ENCODE peak calls at places on chromosomes 5 and 9, in seven cellular contexts. One of them, this sample, is unnamed.

GRCh38 chr5:71771191-71771590 is 52.1 kb downstream of the CARTPT start:
- ATAC-seq in heart right ventricle: no peak
- ATAC-seq in upper lobe of left lung: no peak
- ATAC-seq in stimulated activated effector memory CD8-positive, alpha-beta T cell treated with anti-CD3 and anti-CD28 coated beads, Interleukin-12 subunit alpha, Interleukin-12 subunit beta, amount 100 ng/mL, for 72 hours: no peak
- ATAC-seq in left cardiac atrium: no peak
- ATAC-seq in CD4-positive, CD25-positive, alpha-beta regulatory T cell: no peak
- ATAC-seq in foreskin keratinocyte: no peak
- ATAC-seq in this sample: no peak

GRCh38 chr9:71944754-71945409 is 33.4 kb downstream of the C9orf85 start:
- ATAC-seq in CD4-positive, CD25-positive, alpha-beta regulatory T cell: no peak
- ATAC-seq in heart right ventricle: no peak
- ATAC-seq in stimulated activated effector memory CD8-positive, alpha-beta T cell treated with anti-CD3 and anti-CD28 coated beads, Interleukin-12 subunit alpha, Interleukin-12 subunit beta, amount 100 ng/mL, for 72 hours: no peak
- ATAC-seq in left cardiac atrium: no peak
- ATAC-seq in upper lobe of left lung: no peak
- ATAC-seq in foreskin keratinocyte: peak
- ATAC-seq in this sample: no peak

GRCh38 chr5:79736528-79737514 is 47.2 kb downstream of the CMYA5 start:
- ATAC-seq in CD4-positive, CD25-positive, alpha-beta regulatory T cell: peak
- ATAC-seq in stimulated activated effector memory CD8-positive, alpha-beta T cell treated with anti-CD3 and anti-CD28 coated beads, Interleukin-12 subunit alpha, Interleukin-12 subunit beta, amount 100 ng/mL, for 72 hours: peak
- ATAC-seq in heart right ventricle: no peak
- ATAC-seq in left cardiac atrium: no peak
- ATAC-seq in upper lobe of left lung: no peak
- ATAC-seq in foreskin keratinocyte: no peak
- ATAC-seq in this sample: no peak

GRCh38 chr5:42587056-42587723 is 164.0 kb downstream of the GHR start:
- ATAC-seq in foreskin keratinocyte: no peak
- ATAC-seq in CD4-positive, CD25-positive, alpha-beta regulatory T cell: no peak
- ATAC-seq in left cardiac atrium: no peak
- ATAC-seq in stimulated activated effector memory CD8-positive, alpha-beta T cell treated with anti-CD3 and anti-CD28 coated beads, Interleukin-12 subunit alpha, Interleukin-12 subunit beta, amount 100 ng/mL, for 72 hours: no peak
- ATAC-seq in upper lobe of left lung: no peak
- ATAC-seq in heart right ventricle: no peak
- ATAC-seq in this sample: no peak

GRCh38 chr9:135291165-135291564 is 188.4 kb upstream of the PPP1R26 start:
- ATAC-seq in left cardiac atrium: no peak
- ATAC-seq in foreskin keratinocyte: no peak
- ATAC-seq in CD4-positive, CD25-positive, alpha-beta regulatory T cell: no peak
- ATAC-seq in heart right ventricle: no peak
- ATAC-seq in upper lobe of left lung: no peak
- ATAC-seq in stimulated activated effector memory CD8-positive, alpha-beta T cell treated with anti-CD3 and anti-CD28 coated beads, Interleukin-12 subunit alpha, Interleukin-12 subunit beta, amount 100 ng/mL, for 72 hours: no peak
- ATAC-seq in this sample: no peak

GRCh38 chr9:5336683-5337082 is 3.0 kb downstream of the RLN1 start:
- ATAC-seq in stimulated activated effector memory CD8-positive, alpha-beta T cell treated with anti-CD3 and anti-CD28 coated beads, Interleukin-12 subunit alpha, Interleukin-12 subunit beta, amount 100 ng/mL, for 72 hours: no peak
- ATAC-seq in heart right ventricle: no peak
- ATAC-seq in left cardiac atrium: no peak
- ATAC-seq in CD4-positive, CD25-positive, alpha-beta regulatory T cell: peak
- ATAC-seq in upper lobe of left lung: no peak
- ATAC-seq in foreskin keratinocyte: no peak
- ATAC-seq in this sample: no peak

GRCh38 chr9:126722922-126723806 is 81.7 kb upstream of the ZBTB43 start:
- ATAC-seq in heart right ventricle: peak
- ATAC-seq in left cardiac atrium: peak
- ATAC-seq in CD4-positive, CD25-positive, alpha-beta regulatory T cell: peak
- ATAC-seq in foreskin keratinocyte: peak
- ATAC-seq in stimulated activated effector memory CD8-positive, alpha-beta T cell treated with anti-CD3 and anti-CD28 coated beads, Interleukin-12 subunit alpha, Interleukin-12 subunit beta, amount 100 ng/mL, for 72 hours: peak
- ATAC-seq in upper lobe of left lung: peak
- ATAC-seq in this sample: peak

GRCh38 chr5:159084053-159084452 is 15.7 kb downstream of the EBF1 start:
- ATAC-seq in foreskin keratinocyte: no peak
- ATAC-seq in upper lobe of left lung: no peak
- ATAC-seq in heart right ventricle: no peak
- ATAC-seq in CD4-positive, CD25-positive, alpha-beta regulatory T cell: no peak
- ATAC-seq in stimulated activated effector memory CD8-positive, alpha-beta T cell treated with anti-CD3 and anti-CD28 coated beads, Interleukin-12 subunit alpha, Interleukin-12 subunit beta, amount 100 ng/mL, for 72 hours: no peak
- ATAC-seq in left cardiac atrium: no peak
- ATAC-seq in this sample: no peak

GRCh38 chr9:79565245-79565644 is 6.5 kb upstream of the TLE4 start:
- ATAC-seq in heart right ventricle: no peak
- ATAC-seq in CD4-positive, CD25-positive, alpha-beta regulatory T cell: no peak
- ATAC-seq in left cardiac atrium: no peak
- ATAC-seq in upper lobe of left lung: no peak
- ATAC-seq in foreskin keratinocyte: peak
- ATAC-seq in stimulated activated effector memory CD8-positive, alpha-beta T cell treated with anti-CD3 and anti-CD28 coated beads, Interleukin-12 subunit alpha, Interleukin-12 subunit beta, amount 100 ng/mL, for 72 hours: peak
- ATAC-seq in this sample: no peak

GRCh38 chr5:156181656-156182055 is 145.3 kb upstream of the SGCD start:
- ATAC-seq in foreskin keratinocyte: no peak
- ATAC-seq in heart right ventricle: no peak
- ATAC-seq in stimulated activated effector memory CD8-positive, alpha-beta T cell treated with anti-CD3 and anti-CD28 coated beads, Interleukin-12 subunit alpha, Interleukin-12 subunit beta, amount 100 ng/mL, for 72 hours: no peak
- ATAC-seq in upper lobe of left lung: no peak
- ATAC-seq in CD4-positive, CD25-positive, alpha-beta regulatory T cell: no peak
- ATAC-seq in left cardiac atrium: no peak
- ATAC-seq in this sample: no peak

GRCh38 chr5:54455413-54456157 is at the start of gene HSPB3:
- ATAC-seq in stimulated activated effector memory CD8-positive, alpha-beta T cell treated with anti-CD3 and anti-CD28 coated beads, Interleukin-12 subunit alpha, Interleukin-12 subunit beta, amount 100 ng/mL, for 72 hours: no peak
- ATAC-seq in foreskin keratinocyte: peak
- ATAC-seq in left cardiac atrium: peak
- ATAC-seq in heart right ventricle: peak
- ATAC-seq in CD4-positive, CD25-positive, alpha-beta regulatory T cell: no peak
- ATAC-seq in upper lobe of left lung: peak
- ATAC-seq in this sample: peak

GRCh38 chr9:37128051-37128450 is 7.7 kb downstream of the ZCCHC7 start:
- ATAC-seq in left cardiac atrium: no peak
- ATAC-seq in heart right ventricle: no peak
- ATAC-seq in CD4-positive, CD25-positive, alpha-beta regulatory T cell: no peak
- ATAC-seq in foreskin keratinocyte: no peak
- ATAC-seq in upper lobe of left lung: no peak
- ATAC-seq in stimulated activated effector memory CD8-positive, alpha-beta T cell treated with anti-CD3 and anti-CD28 coated beads, Interleukin-12 subunit alpha, Interleukin-12 subunit beta, amount 100 ng/mL, for 72 hours: no peak
- ATAC-seq in this sample: no peak

GRCh38 chr5:65068410-65068809 is 299.7 kb downstream of the CWC27 start:
- ATAC-seq in CD4-positive, CD25-positive, alpha-beta regulatory T cell: peak
- ATAC-seq in foreskin keratinocyte: no peak
- ATAC-seq in heart right ventricle: no peak
- ATAC-seq in upper lobe of left lung: no peak
- ATAC-seq in stimulated activated effector memory CD8-positive, alpha-beta T cell treated with anti-CD3 and anti-CD28 coated beads, Interleukin-12 subunit alpha, Interleukin-12 subunit beta, amount 100 ng/mL, for 72 hours: no peak
- ATAC-seq in left cardiac atrium: no peak
- ATAC-seq in this sample: no peak

GRCh38 chr5:95583992-95584391 is 29.1 kb downstream of the ARSK start:
- ATAC-seq in upper lobe of left lung: no peak
- ATAC-seq in foreskin keratinocyte: peak
- ATAC-seq in heart right ventricle: no peak
- ATAC-seq in left cardiac atrium: no peak
- ATAC-seq in CD4-positive, CD25-positive, alpha-beta regulatory T cell: no peak
- ATAC-seq in stimulated activated effector memory CD8-positive, alpha-beta T cell treated with anti-CD3 and anti-CD28 coated beads, Interleukin-12 subunit alpha, Interleukin-12 subunit beta, amount 100 ng/mL, for 72 hours: no peak
- ATAC-seq in this sample: no peak

GRCh38 chr9:93209576-93210323 is 25.8 kb downstream of the WNK2 start:
- ATAC-seq in left cardiac atrium: no peak
- ATAC-seq in heart right ventricle: no peak
- ATAC-seq in upper lobe of left lung: no peak
- ATAC-seq in CD4-positive, CD25-positive, alpha-beta regulatory T cell: no peak
- ATAC-seq in foreskin keratinocyte: no peak
- ATAC-seq in stimulated activated effector memory CD8-positive, alpha-beta T cell treated with anti-CD3 and anti-CD28 coated beads, Interleukin-12 subunit alpha, Interleukin-12 subunit beta, amount 100 ng/mL, for 72 hours: no peak
- ATAC-seq in this sample: no peak

GRCh38 chr5:125054106-125054505 is 307.7 kb upstream of the ZNF608 start:
- ATAC-seq in foreskin keratinocyte: peak
- ATAC-seq in heart right ventricle: no peak
- ATAC-seq in left cardiac atrium: no peak
- ATAC-seq in stimulated activated effector memory CD8-positive, alpha-beta T cell treated with anti-CD3 and anti-CD28 coated beads, Interleukin-12 subunit alpha, Interleukin-12 subunit beta, amount 100 ng/mL, for 72 hours: no peak
- ATAC-seq in CD4-positive, CD25-positive, alpha-beta regulatory T cell: no peak
- ATAC-seq in upper lobe of left lung: no peak
- ATAC-seq in this sample: no peak

GRCh38 chr9:16090907-16091629 is 538.2 kb downstream of the CCDC171 start:
- ATAC-seq in upper lobe of left lung: peak
- ATAC-seq in stimulated activated effector memory CD8-positive, alpha-beta T cell treated with anti-CD3 and anti-CD28 coated beads, Interleukin-12 subunit alpha, Interleukin-12 subunit beta, amount 100 ng/mL, for 72 hours: no peak
- ATAC-seq in CD4-positive, CD25-positive, alpha-beta regulatory T cell: no peak
- ATAC-seq in heart right ventricle: no peak
- ATAC-seq in left cardiac atrium: no peak
- ATAC-seq in foreskin keratinocyte: no peak
- ATAC-seq in this sample: no peak

GRCh38 chr9:117083440-117083984 is 331.3 kb downstream of the ASTN2 start:
- ATAC-seq in left cardiac atrium: no peak
- ATAC-seq in heart right ventricle: no peak
- ATAC-seq in CD4-positive, CD25-positive, alpha-beta regulatory T cell: no peak
- ATAC-seq in stimulated activated effector memory CD8-positive, alpha-beta T cell treated with anti-CD3 and anti-CD28 coated beads, Interleukin-12 subunit alpha, Interleukin-12 subunit beta, amount 100 ng/mL, for 72 hours: no peak
- ATAC-seq in upper lobe of left lung: no peak
- ATAC-seq in foreskin keratinocyte: no peak
- ATAC-seq in this sample: no peak

GRCh38 chr9:99060621-99061020 is 44.3 kb upstream of the TGFBR1 start:
- ATAC-seq in left cardiac atrium: no peak
- ATAC-seq in foreskin keratinocyte: no peak
- ATAC-seq in upper lobe of left lung: no peak
- ATAC-seq in CD4-positive, CD25-positive, alpha-beta regulatory T cell: no peak
- ATAC-seq in heart right ventricle: no peak
- ATAC-seq in stimulated activated effector memory CD8-positive, alpha-beta T cell treated with anti-CD3 and anti-CD28 coated beads, Interleukin-12 subunit alpha, Interleukin-12 subunit beta, amount 100 ng/mL, for 72 hours: no peak
- ATAC-seq in this sample: no peak

GRCh38 chr5:146016764-146017484 is 80.5 kb downstream of the SH3RF2 start:
- ATAC-seq in upper lobe of left lung: no peak
- ATAC-seq in CD4-positive, CD25-positive, alpha-beta regulatory T cell: no peak
- ATAC-seq in heart right ventricle: peak
- ATAC-seq in left cardiac atrium: no peak
- ATAC-seq in stimulated activated effector memory CD8-positive, alpha-beta T cell treated with anti-CD3 and anti-CD28 coated beads, Interleukin-12 subunit alpha, Interleukin-12 subunit beta, amount 100 ng/mL, for 72 hours: no peak
- ATAC-seq in foreskin keratinocyte: no peak
- ATAC-seq in this sample: no peak

GRCh38 chr9:75083188-75083976 is 4.6 kb downstream of the NMRK1 start:
- ATAC-seq in stimulated activated effector memory CD8-positive, alpha-beta T cell treated with anti-CD3 and anti-CD28 coated beads, Interleukin-12 subunit alpha, Interleukin-12 subunit beta, amount 100 ng/mL, for 72 hours: peak
- ATAC-seq in heart right ventricle: no peak
- ATAC-seq in CD4-positive, CD25-positive, alpha-beta regulatory T cell: no peak
- ATAC-seq in upper lobe of left lung: no peak
- ATAC-seq in left cardiac atrium: peak
- ATAC-seq in foreskin keratinocyte: peak
- ATAC-seq in this sample: no peak

GRCh38 chr9:94140418-94140780 is 56.1 kb downstream of the PTPDC1 start:
- ATAC-seq in stimulated activated effector memory CD8-positive, alpha-beta T cell treated with anti-CD3 and anti-CD28 coated beads, Interleukin-12 subunit alpha, Interleukin-12 subunit beta, amount 100 ng/mL, for 72 hours: no peak
- ATAC-seq in CD4-positive, CD25-positive, alpha-beta regulatory T cell: no peak
- ATAC-seq in foreskin keratinocyte: peak
- ATAC-seq in left cardiac atrium: no peak
- ATAC-seq in heart right ventricle: no peak
- ATAC-seq in upper lobe of left lung: no peak
- ATAC-seq in this sample: no peak